ENCODE peak calls at places on chromosomes 4 and X, in six cellular contexts. R is breast epithelium, L is heart left ventricle, Q is sigmoid colon, C is transverse colon, W is esophagus muscularis mucosa. V is an unnamed sample.

GRCh38 chr4:101973331-101973730 is 182.8 kb downstream of the BANK1 start:
- DNase-seq in R (no peak), L (no peak), Q (no peak), C (no peak), W (no peak), V (no peak)

GRCh38 chr4:1907848-1908525 is 36.8 kb downstream of the NSD2 start:
- DNase-seq in R (no peak), L (no peak), Q (no peak), C (peak), W (no peak), V (no peak)

GRCh38 chr4:60463846-60464502 is 736.2 kb upstream of the ADGRL3 start:
- DNase-seq in R (no peak), L (no peak), Q (no peak), C (no peak), W (no peak), V (no peak)

GRCh38 chrX:71128915-71129765 is 10.7 kb downstream of the MED12 start:
- DNase-seq in R (peak), L (peak), Q (peak), C (peak), W (no peak), V (no peak)

GRCh38 chr4:56468097-56468422 is 643 bp downstream of the SRP72 start:
- DNase-seq in R (no peak), L (no peak), Q (no peak), C (peak), W (no peak), V (no peak)

GRCh38 chrX:84182521-84182920 is 5.5 kb downstream of the RPS6KA6 start:
- DNase-seq in R (no peak), L (no peak), Q (no peak), C (peak), W (no peak), V (no peak)

GRCh38 chr4:102344520-102344954 is 745 bp downstream of the SLC39A8 start:
- DNase-seq in R (peak), L (peak), Q (peak), C (peak), W (no peak), V (peak)

GRCh38 chr4:155758500-155759371 is at the start of gene GUCY1B1:
- DNase-seq in R (peak), L (peak), Q (peak), C (peak), W (peak), V (peak)

GRCh38 chr4:154024097-154024496 is 235.2 kb upstream of the SFRP2 start:
- DNase-seq in R (no peak), L (no peak), Q (no peak), C (no peak), W (no peak), V (no peak)

GRCh38 chrX:48904626-48905025 is 6.8 kb downstream of the SLC35A2 start:
- DNase-seq in R (no peak), L (no peak), Q (no peak), C (no peak), W (no peak), V (no peak)

GRCh38 chrX:64853424-64853823 is 122.8 kb downstream of the ZC4H2 start:
- DNase-seq in R (no peak), L (no peak), Q (no peak), C (no peak), W (no peak), V (no peak)

GRCh38 chr4:573122-573892 is 2.8 kb downstream of the TMEM271 start:
- DNase-seq in R (no peak), L (no peak), Q (no peak), C (no peak), W (no peak), V (no peak)

GRCh38 chr4:2261110-2261852 is 628 bp downstream of the MXD4 start:
- DNase-seq in R (peak), L (peak), Q (peak), C (peak), W (no peak), V (peak)

GRCh38 chr4:75654905-75655304 is 18.3 kb downstream of the G3BP2 start:
- DNase-seq in R (no peak), L (no peak), Q (no peak), C (no peak), W (no peak), V (no peak)

GRCh38 chrX:153934473-153935325 is at the start of gene NAA10:
- DNase-seq in R (peak), L (peak), Q (peak), C (peak), W (no peak), V (peak)

GRCh38 chrX:31333181-31333831 is 261.5 kb upstream of the FTHL17 start:
- DNase-seq in R (no peak), L (no peak), Q (no peak), C (no peak), W (no peak), V (no peak)

GRCh38 chr4:123701046-123701445 is 304.5 kb downstream of the SPRY1 start:
- DNase-seq in R (no peak), L (no peak), Q (no peak), C (no peak), W (no peak), V (no peak)

GRCh38 chrX:94400488-94400887 is 726.5 kb downstream of the FAM133A start:
- DNase-seq in R (no peak), L (no peak), Q (no peak), C (no peak), W (no peak), V (no peak)

GRCh38 chr4:3443750-3444309 is 2.1 kb downstream of the HGFAC start:
- DNase-seq in R (no peak), L (no peak), Q (no peak), C (no peak), W (no peak), V (no peak)

GRCh38 chr4:138751290-138751689 is 264.3 kb upstream of the NOCT start:
- DNase-seq in R (no peak), L (no peak), Q (no peak), C (no peak), W (no peak), V (no peak)

GRCh38 chrX:101191217-101191750 is 28.3 kb upstream of the DRP2 start:
- DNase-seq in R (no peak), L (peak), Q (no peak), C (no peak), W (no peak), V (peak)

GRCh38 chr4:243407-243806 is 61.9 kb downstream of the ZNF732 start:
- DNase-seq in R (no peak), L (no peak), Q (no peak), C (no peak), W (no peak), V (no peak)

GRCh38 chrX:87392369-87392768 is 125.2 kb upstream of the KLHL4 start:
- DNase-seq in R (no peak), L (no peak), Q (no peak), C (no peak), W (no peak), V (no peak)

GRCh38 chr4:63620271-63620670 is 789.0 kb downstream of the TECRL start:
- DNase-seq in R (no peak), L (no peak), Q (no peak), C (no peak), W (no peak), V (no peak)

GRCh38 chrX:34130501-34130900 is 1.6 kb downstream of the FAM47A start:
- DNase-seq in R (no peak), L (no peak), Q (no peak), C (no peak), W (no peak), V (no peak)

GRCh38 chr4:36244257-36245084 is at the start of gene ARAP2:
- DNase-seq in R (peak), L (peak), Q (peak), C (peak), W (no peak), V (peak)

GRCh38 chr4:5018603-5019002 is 655 bp downstream of the CYTL1 start:
- DNase-seq in R (no peak), L (no peak), Q (no peak), C (no peak), W (no peak), V (no peak)

GRCh38 chr4:169741569-169741968 is 16.2 kb downstream of the HPF1 start:
- DNase-seq in R (no peak), L (no peak), Q (no peak), C (no peak), W (no peak), V (no peak)

GRCh38 chrX:52544147-52544840 is 27.4 kb upstream of the XAGE1B start:
- DNase-seq in R (no peak), L (no peak), Q (no peak), C (no peak), W (no peak), V (no peak)

GRCh38 chr4:108148316-108148715 is 20.4 kb downstream of the LEF1 start:
- DNase-seq in R (no peak), L (no peak), Q (no peak), C (no peak), W (no peak), V (no peak)

GRCh38 chr4:89306486-89307184 is 965 bp downstream of the GPRIN3 start:
- DNase-seq in R (no peak), L (no peak), Q (no peak), C (no peak), W (no peak), V (no peak)

GRCh38 chr4:156972370-156972980 is 876 bp upstream of the PDGFC start:
- DNase-seq in R (no peak), L (no peak), Q (no peak), C (no peak), W (no peak), V (no peak)

GRCh38 chr4:57114973-57115372 is 4.8 kb upstream of the IGFBP7 start:
- DNase-seq in R (no peak), L (no peak), Q (no peak), C (no peak), W (no peak), V (no peak)

GRCh38 chr4:61786226-61786625 is 586.1 kb downstream of the ADGRL3 start:
- DNase-seq in R (no peak), L (no peak), Q (no peak), C (no peak), W (no peak), V (no peak)

GRCh38 chr4:143514432-143514831 is 930 bp downstream of the SMARCA5 start:
- DNase-seq in R (peak), L (peak), Q (peak), C (peak), W (no peak), V (peak)

GRCh38 chr4:73870778-73871177 is 1.6 kb downstream of the CXCL1 start:
- DNase-seq in R (no peak), L (no peak), Q (no peak), C (no peak), W (no peak), V (no peak)

GRCh38 chr4:73868206-73869129 is 725 bp upstream of the CXCL1 start:
- DNase-seq in R (no peak), L (no peak), Q (peak), C (no peak), W (no peak), V (no peak)

GRCh38 chr4:73867783-73868182 is 1.4 kb upstream of the CXCL1 start:
- DNase-seq in R (no peak), L (no peak), Q (no peak), C (peak), W (no peak), V (no peak)

GRCh38 chr4:73870260-73870659 is 1.1 kb downstream of the CXCL1 start:
- DNase-seq in R (no peak), L (no peak), Q (peak), C (peak), W (no peak), V (no peak)

GRCh38 chr4:73869130-73870055 is at the start of gene CXCL1:
- DNase-seq in R (no peak), L (peak), Q (peak), C (peak), W (no peak), V (peak)
- H3K4me3 ChIP-seq in R (peak), L (peak), Q (peak), C (peak), W (peak), V (peak)

GRCh38 chr4:168421055-168421454 is 59.2 kb downstream of the DDX60L start:
- DNase-seq in R (no peak), L (no peak), Q (no peak), C (no peak), W (no peak), V (no peak)

GRCh38 chr4:168415911-168416310 is 64.4 kb downstream of the DDX60L start:
- DNase-seq in R (no peak), L (no peak), Q (no peak), C (no peak), W (no peak), V (no peak)

DNA sequence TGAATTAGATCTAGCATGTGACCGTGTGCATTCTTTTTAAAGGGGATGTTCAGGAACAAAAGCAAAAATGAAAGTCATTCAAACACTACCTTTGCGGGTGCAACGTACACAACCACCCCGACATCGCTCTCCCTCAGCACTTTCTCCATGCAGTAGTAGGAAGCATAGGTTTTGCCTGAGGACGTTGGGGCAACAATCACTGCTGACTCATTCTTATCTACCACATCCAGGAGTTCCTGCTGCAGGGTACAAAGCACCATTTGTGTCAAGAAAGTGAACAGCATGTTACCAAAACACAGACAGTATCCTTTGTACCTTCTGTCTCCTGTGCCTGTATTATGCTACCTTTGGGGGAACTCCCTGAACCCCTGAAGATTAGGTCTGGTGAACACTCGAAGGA is 58.6 kb downstream of the DDX60L start:
- DNase-seq in R (no peak), L (no peak), Q (no peak), C (no peak), W (no peak), V (no peak)
- TF ChIP-seq POLR2A in R (no peak), L (no peak), Q (no peak), C (no peak), W (no peak), V (no peak)

GRCh38 chrX:2889045-2889605 is 40.0 kb downstream of the ARSD start:
- DNase-seq in R (no peak), L (no peak), Q (no peak), C (no peak), W (no peak), V (peak)
- H3K4me3 ChIP-seq in R (peak), L (peak), Q (peak), C (peak), W (peak), V (peak)

GRCh38 chr4:167021545-167022155 is 212.6 kb downstream of the SPOCK3 start:
- DNase-seq in R (peak), L (peak), Q (peak), C (peak), W (no peak), V (peak)

GRCh38 chr4:167025651-167026050 is 208.6 kb downstream of the SPOCK3 start:
- DNase-seq in R (no peak), L (no peak), Q (no peak), C (no peak), W (no peak), V (no peak)

GRCh38 chr4:167028976-167029375 is 205.3 kb downstream of the SPOCK3 start:
- DNase-seq in R (no peak), L (no peak), Q (no peak), C (no peak), W (no peak), V (no peak)

GRCh38 chr4:167020410-167020809 is 213.9 kb downstream of the SPOCK3 start:
- DNase-seq in R (no peak), L (no peak), Q (no peak), C (no peak), W (no peak), V (no peak)

DNA sequence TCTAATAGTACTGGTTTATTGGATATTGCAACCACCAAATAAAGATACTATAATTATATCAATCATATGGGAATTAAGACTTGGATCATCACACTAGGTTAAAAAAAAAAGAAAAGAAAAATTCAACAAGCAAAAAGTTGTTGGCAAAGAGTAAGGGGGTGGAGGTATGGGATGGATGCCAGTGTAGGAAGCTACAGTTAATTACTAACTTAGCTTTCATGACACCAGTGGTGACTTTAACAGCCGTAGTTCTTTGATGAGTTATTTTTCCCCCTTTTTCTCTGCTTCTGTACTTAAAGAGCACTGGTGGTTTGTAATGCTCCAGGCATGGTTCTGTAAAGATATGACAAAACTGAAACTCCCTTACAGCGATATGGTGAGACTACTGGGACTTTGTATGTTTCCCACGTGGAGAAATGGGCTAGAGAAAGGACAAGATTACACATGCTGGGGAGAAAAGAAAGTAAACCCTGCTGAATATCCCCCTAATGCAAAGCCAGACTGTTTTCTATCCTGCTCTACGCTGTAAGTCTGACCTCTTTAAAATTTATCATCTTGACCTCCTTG is 210.9 kb downstream of the SPOCK3 start:
- DNase-seq in R (no peak), L (no peak), Q (no peak), C (no peak), W (no peak), V (no peak)
- TF ChIP-seq POLR2A in R (no peak), L (no peak), Q (no peak), C (no peak), W (no peak), V (no peak)

GRCh38 chr4:7936963-7937362 is 2.7 kb downstream of the AFAP1 start:
- DNase-seq in R (no peak), L (no peak), Q (no peak), C (no peak), W (no peak), V (no peak)
- H3K4me3 ChIP-seq in R (no peak), L (no peak), Q (no peak), C (no peak), W (no peak), V (no peak)

GRCh38 chr4:39497909-39498723 is 29.1 kb downstream of the UGDH start:
- DNase-seq in R (no peak), L (no peak), Q (no peak), C (no peak), W (no peak), V (no peak)
- TF ChIP-seq POLR2A in R (no peak), L (no peak), Q (no peak), C (no peak), W (no peak), V (no peak)

V was measured in suprapubic skin.